ENCODE peak calls at places on chromosomes 7 and 10, in eight cellular contexts. N, A, B, G, K, M, R and P are unnamed samples.
A peak's percentile ranks its signal among the peaks of the same experiment; 100 is the strongest.

GRCh38 chr10:122468923-122469781 is 7.8 kb downstream of the HTRA1 start:
- DNase-seq in N (no peak), A (peak; percentile 99), B (no peak), G (peak; percentile 94), K (no peak), M (peak; percentile 98), R (peak; percentile 99), P (no peak)

GRCh38 chr10:110442746-110443145 is 55.0 kb upstream of the DUSP5 start:
- DNase-seq in N (no peak), A (no peak), B (no peak), G (no peak), K (no peak), M (no peak), R (no peak), P (peak; percentile 37)

GRCh38 chr7:927031-927671 is 27.3 kb downstream of the ADAP1 start:
- DNase-seq in N (no peak), A (no peak), B (no peak), G (no peak), K (no peak), M (no peak), R (no peak), P (no peak)

GRCh38 chr7:85022064-85022697 is 164.7 kb downstream of the SEMA3D start:
- DNase-seq in N (no peak), A (no peak), B (no peak), G (no peak), K (no peak), M (no peak), R (no peak), P (no peak)

GRCh38 chr10:122504551-122504950 is 43.2 kb downstream of the HTRA1 start:
- DNase-seq in N (no peak), A (peak; percentile 89), B (peak; percentile 84), G (peak; percentile 92), K (peak; percentile 41), M (peak; percentile 94), R (peak; percentile 72), P (peak; percentile 20)

GRCh38 chr7:73977626-73978618 is 50.1 kb upstream of the ELN start:
- DNase-seq in N (no peak), A (peak; percentile 70), B (peak; percentile 54), G (no peak), K (no peak), M (no peak), R (no peak), P (peak; percentile 82)

GRCh38 chr10:31129261-31129660 is 97.6 kb upstream of the ZNF438 start:
- DNase-seq in N (no peak), A (peak; percentile 84), B (no peak), G (peak; percentile 97), K (peak; percentile 34), M (peak; percentile 96), R (no peak), P (no peak)

GRCh38 chr10:11642558-11642957 is 31.1 kb upstream of the USP6NL start:
- DNase-seq in N (no peak), A (no peak), B (no peak), G (peak; percentile 47), K (no peak), M (no peak), R (no peak), P (no peak)

GRCh38 chr10:64503429-64503828 is 982.2 kb downstream of the REEP3 start:
- DNase-seq in N (no peak), A (no peak), B (no peak), G (no peak), K (no peak), M (no peak), R (no peak), P (no peak)

GRCh38 chr10:132575320-132576201 is 38.0 kb downstream of the INPP5A start:
- DNase-seq in N (peak; percentile 77), A (peak; percentile 47), B (no peak), G (peak; percentile 65), K (no peak), M (peak; percentile 91), R (no peak), P (peak; percentile 59)

GRCh38 chr10:52801951-52802350 is 29.4 kb upstream of the MBL2 start:
- DNase-seq in N (no peak), A (no peak), B (no peak), G (peak; percentile 39), K (no peak), M (no peak), R (peak; percentile 67), P (no peak)

GRCh38 chr7:126569402-126569801 is 683.3 kb downstream of the GRM8 start:
- DNase-seq in N (peak; percentile 60), A (no peak), B (no peak), G (no peak), K (no peak), M (no peak), R (peak; percentile 21), P (no peak)

GRCh38 chr7:20454202-20454601 is 123.5 kb downstream of the ITGB8 start:
- DNase-seq in N (no peak), A (no peak), B (no peak), G (no peak), K (no peak), M (no peak), R (no peak), P (no peak)

GRCh38 chr7:6226194-6226799 is 46.1 kb downstream of the CYTH3 start:
- DNase-seq in N (no peak), A (peak; percentile 93), B (no peak), G (peak; percentile 57), K (no peak), M (peak; percentile 82), R (no peak), P (no peak)

GRCh38 chr7:140625908-140626868 is 14.4 kb downstream of the DENND2A start:
- DNase-seq in N (no peak), A (peak; percentile 97), B (peak; percentile 69), G (peak; percentile 98), K (peak; percentile 32), M (peak; percentile 100), R (peak; percentile 90), P (peak; percentile 83)

GRCh38 chr7:102874966-102875365 is 37.8 kb upstream of the LRRC17 start:
- DNase-seq in N (no peak), A (peak; percentile 23), B (no peak), G (no peak), K (no peak), M (no peak), R (no peak), P (no peak)

GRCh38 chr7:36286241-36286640 is 103.4 kb upstream of the ANLN start:
- DNase-seq in N (peak; percentile 46), A (no peak), B (no peak), G (no peak), K (no peak), M (no peak), R (no peak), P (no peak)
- H3K4me3 ChIP-seq in N (no peak overlapping the region), A (no peak overlapping the region), B (no peak overlapping the region), G (no peak overlapping the region), K (no peak overlapping the region), M (no peak overlapping the region), R (no peak overlapping the region), P (no peak overlapping the region)

GRCh38 chr7:146262527-146262926 is 145.9 kb downstream of the CNTNAP2 start:
- DNase-seq in N (no peak), A (no peak), B (no peak), G (no peak), K (no peak), M (no peak), R (no peak), P (no peak)
- H3K4me3 ChIP-seq in N (no peak overlapping the region), A (no peak overlapping the region), B (no peak overlapping the region), G (no peak overlapping the region), K (no peak overlapping the region), M (no peak overlapping the region), R (no peak overlapping the region), P (no peak overlapping the region)

GRCh38 chr7:79011921-79012320 is 441.5 kb downstream of the MAGI2 start:
- DNase-seq in N (no peak), A (no peak), B (no peak), G (no peak), K (no peak), M (no peak), R (no peak), P (no peak)
- H3K4me3 ChIP-seq in N (no peak overlapping the region), A (no peak overlapping the region), B (no peak overlapping the region), G (no peak overlapping the region), K (no peak overlapping the region), M (no peak overlapping the region), R (no peak overlapping the region), P (no peak overlapping the region)

DNA sequence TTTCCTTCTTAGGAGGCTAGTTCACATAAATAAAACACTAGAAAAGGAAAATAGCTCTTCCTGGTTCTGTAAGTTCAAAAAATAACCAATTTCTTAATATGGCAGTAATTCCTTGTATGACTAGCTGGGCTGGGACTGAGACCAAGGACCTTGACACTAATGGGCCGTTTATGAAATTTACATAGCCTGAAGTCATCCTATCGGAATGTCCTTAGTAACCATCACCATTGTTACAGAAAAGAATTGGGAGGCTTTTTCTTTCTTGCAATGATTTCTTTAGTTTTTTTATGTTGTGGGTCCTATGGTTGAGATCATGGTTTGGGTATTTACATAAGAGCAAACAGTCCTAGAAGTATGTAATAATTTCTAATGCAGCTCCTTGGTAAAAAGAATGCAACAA is 87.1 kb upstream of the HDAC9 start:
- DNase-seq in N (no peak), A (peak; percentile 95), B (no peak), G (peak; percentile 85), K (no peak), M (peak; percentile 90), R (peak; percentile 24), P (no peak)
- H3K4me3 ChIP-seq in N (no peak overlapping the region), A (no peak overlapping the region), B (no peak overlapping the region), G (no peak overlapping the region), K (no peak overlapping the region), M (no peak overlapping the region), R (no peak overlapping the region), P (no peak overlapping the region)

GRCh38 chr7:44881610-44882009 is 3.7 kb downstream of the PURB start:
- DNase-seq in N (peak; percentile 56), A (peak; percentile 61), B (no peak), G (peak; percentile 77), K (no peak), M (peak; percentile 88), R (peak; percentile 43), P (no peak)
- H3K4me3 ChIP-seq in N (peak overlapping the region; percentile 65), A (peak overlapping the region; percentile 83), B (peak overlapping the region; percentile 72), G (peak overlapping the region; percentile 80), K (peak overlapping the region; percentile 92), M (peak overlapping the region; percentile 61), R (peak overlapping the region; percentile 94), P (peak overlapping the region; percentile 28)

GRCh38 chr7:128032605-128033235 is 1.5 kb upstream of the LRRC4 start:
- DNase-seq in N (no peak), A (no peak), B (no peak), G (no peak), K (no peak), M (peak; percentile 28), R (no peak), P (no peak)

GRCh38 chr7:128034830-128035229 is 3.6 kb upstream of the LRRC4 start:
- DNase-seq in N (no peak), A (no peak), B (no peak), G (no peak), K (no peak), M (no peak), R (no peak), P (no peak)

GRCh38 chr7:128030999-128031681 is at the start of gene LRRC4:
- DNase-seq in N (peak; percentile 49), A (peak; percentile 38), B (peak; percentile 90), G (no peak), K (no peak), M (peak; percentile 43), R (peak; percentile 36), P (peak; percentile 18)

GRCh38 chr7:128031901-128032604 is 816 bp upstream of the LRRC4 start:
- DNase-seq in N (peak; percentile 48), A (peak; percentile 83), B (peak; percentile 92), G (peak; percentile 92), K (no peak), M (peak; percentile 96), R (peak; percentile 83), P (peak; percentile 22)

GRCh38 chr7:128033246-128033645 is 2.0 kb upstream of the LRRC4 start:
- DNase-seq in N (no peak), A (no peak), B (no peak), G (no peak), K (no peak), M (no peak), R (no peak), P (no peak)
- H3K4me3 ChIP-seq in N (no peak overlapping the region), A (no peak overlapping the region), B (no peak overlapping the region), G (no peak overlapping the region), K (no peak overlapping the region), M (no peak overlapping the region), R (no peak overlapping the region), P (no peak overlapping the region)